ENCODE peak calls at places on chromosome 20, in ten cellular contexts. Q, B, G, O, D, I, J, P, R and H are unnamed samples.
A peak's percentile ranks its signal among the peaks of the same experiment; 100 is the strongest.

GRCh38 chr20:47173596-47174216 is 182.8 kb downstream of the ZMYND8 start:
- DNase-seq in Q (no peak), B (no peak), G (no peak), O (no peak), D (no peak), I (no peak), J (no peak), P (no peak), R (no peak), H (no peak)

GRCh38 chr20:10228330-10228729 is 9.7 kb downstream of the SNAP25 start:
- DNase-seq in Q (no peak), B (peak; percentile 91), G (no peak), O (no peak), D (peak; percentile 89), I (no peak), J (no peak), P (no peak), R (no peak), H (no peak)

GRCh38 chr20:23585808-23586734 is 17.8 kb upstream of the CST9L start:
- DNase-seq in Q (no peak), B (no peak), G (no peak), O (no peak), D (peak; percentile 16), I (no peak), J (no peak), P (no peak), R (no peak), H (no peak)

GRCh38 chr20:38186788-38187221 is 21.7 kb upstream of the TGM2 start:
- DNase-seq in Q (no peak), B (no peak), G (no peak), O (no peak), D (peak; percentile 90), I (peak; percentile 78), J (no peak), P (no peak), R (no peak), H (no peak)

GRCh38 chr20:645318-646106 is 7.5 kb downstream of the SRXN1 start:
- DNase-seq in Q (no peak), B (peak; percentile 18), G (peak; percentile 80), O (peak; percentile 86), D (peak; percentile 39), I (no peak), J (peak; percentile 71), P (peak; percentile 84), R (peak; percentile 55), H (peak; percentile 91)

GRCh38 chr20:37943501-37944455 is 40.9 kb downstream of the VSTM2L start:
- DNase-seq in Q (no peak), B (no peak), G (no peak), O (no peak), D (no peak), I (peak; percentile 88), J (no peak), P (no peak), R (no peak), H (no peak)

GRCh38 chr20:25199473-25200265 is 4.2 kb downstream of the ENTPD6 start:
- DNase-seq in Q (no peak), B (no peak), G (no peak), O (no peak), D (no peak), I (no peak), J (no peak), P (no peak), R (no peak), H (no peak)

GRCh38 chr20:44832724-44833123 is 22.4 kb upstream of the RIMS4 start:
- DNase-seq in Q (no peak), B (no peak), G (no peak), O (no peak), D (peak; percentile 26), I (no peak), J (no peak), P (no peak), R (no peak), H (no peak)

GRCh38 chr20:30485331-30486102 is 771.9 kb upstream of the DEFB115 start:
- DNase-seq in Q (no peak), B (no peak), G (no peak), O (no peak), D (no peak), I (peak; percentile 80), J (no peak), P (no peak), R (no peak), H (no peak)

GRCh38 chr20:32528905-32529670 is 56.0 kb downstream of the NOL4L start:
- DNase-seq in Q (no peak), B (no peak), G (no peak), O (no peak), D (no peak), I (peak; percentile 67), J (no peak), P (no peak), R (no peak), H (no peak)

GRCh38 chr20:60816901-60817300 is 435.2 kb upstream of the CDH4 start:
- DNase-seq in Q (no peak), B (no peak), G (no peak), O (no peak), D (no peak), I (no peak), J (no peak), P (no peak), R (no peak), H (no peak)

GRCh38 chr20:45934046-45934586 is 367 bp upstream of the PCIF1 start:
- DNase-seq in Q (no peak), B (peak; percentile 48), G (peak; percentile 72), O (peak; percentile 72), D (no peak), I (peak; percentile 87), J (peak; percentile 70), P (peak; percentile 54), R (peak; percentile 62), H (no peak)

GRCh38 chr20:37622728-37623127 is 71.1 kb upstream of the CTNNBL1 start:
- DNase-seq in Q (no peak), B (no peak), G (no peak), O (peak; percentile 21), D (no peak), I (no peak), J (no peak), P (no peak), R (no peak), H (no peak)

GRCh38 chr20:62246872-62247652 is 8.7 kb downstream of the OSBPL2 start:
- DNase-seq in Q (no peak), B (peak; percentile 77), G (no peak), O (no peak), D (no peak), I (no peak), J (peak; percentile 66), P (no peak), R (no peak), H (no peak)

GRCh38 chr20:35305682-35306556 is 13.7 kb upstream of the FAM83C start:
- DNase-seq in Q (no peak), B (no peak), G (peak; percentile 84), O (no peak), D (peak; percentile 99), I (peak; percentile 100), J (no peak), P (peak; percentile 33), R (no peak), H (no peak)

GRCh38 chr20:33657704-33658095 is 4.4 kb upstream of the C20orf144 start:
- DNase-seq in Q (no peak), B (no peak), G (no peak), O (no peak), D (no peak), I (peak; percentile 85), J (peak; percentile 9), P (no peak), R (no peak), H (no peak)

GRCh38 chr20:34365765-34366213 is 2.7 kb downstream of the ITCH start:
- DNase-seq in Q (no peak), B (no peak), G (peak; percentile 50), O (no peak), D (no peak), I (peak; percentile 47), J (no peak), P (no peak), R (no peak), H (no peak)

GRCh38 chr20:32966881-32967781 is 37.1 kb downstream of the SUN5 start:
- DNase-seq in Q (peak; percentile 69), B (no peak), G (peak; percentile 45), O (no peak), D (no peak), I (peak; percentile 75), J (no peak), P (no peak), R (no peak), H (no peak)

GRCh38 chr20:41657655-41658054 is 39.5 kb upstream of the CHD6 start:
- DNase-seq in Q (no peak), B (no peak), G (no peak), O (no peak), D (no peak), I (no peak), J (no peak), P (no peak), R (no peak), H (no peak)

GRCh38 chr20:20743511-20744169 is 31.2 kb upstream of the RALGAPA2 start:
- DNase-seq in Q (no peak), B (no peak), G (no peak), O (peak; percentile 83), D (peak; percentile 8), I (no peak), J (peak; percentile 82), P (no peak), R (peak; percentile 87), H (peak; percentile 60)

GRCh38 chr20:50772418-50773185 is 22.3 kb upstream of the BCAS4 start:
- DNase-seq in Q (no peak), B (no peak), G (no peak), O (no peak), D (no peak), I (peak; percentile 64), J (no peak), P (no peak), R (no peak), H (no peak)

GRCh38 chr20:19947611-19948264 is 69.4 kb upstream of the NAA20 start:
- DNase-seq in Q (no peak), B (no peak), G (no peak), O (no peak), D (peak; percentile 33), I (no peak), J (no peak), P (no peak), R (no peak), H (no peak)

GRCh38 chr20:23228912-23229311 is 121.7 kb upstream of the NXT1 start:
- DNase-seq in Q (no peak), B (no peak), G (no peak), O (no peak), D (no peak), I (no peak), J (no peak), P (no peak), R (no peak), H (no peak)

GRCh38 chr20:49700411-49701185 is 13.1 kb downstream of the B4GALT5 start:
- DNase-seq in Q (no peak), B (no peak), G (no peak), O (no peak), D (peak; percentile 85), I (peak; percentile 75), J (no peak), P (no peak), R (no peak), H (no peak)

GRCh38 chr20:35699127-35699913 is at the start of the genes NFS1 and ROMO1:
- DNase-seq in Q (peak; percentile 77), B (peak; percentile 33), G (peak; percentile 91), O (peak; percentile 95), D (peak; percentile 59), I (peak; percentile 97), J (peak; percentile 87), P (peak; percentile 91), R (peak; percentile 87), H (peak; percentile 81)

GRCh38 chr20:47432251-47433210 is 69.2 kb upstream of the NCOA3 start:
- DNase-seq in Q (no peak), B (no peak), G (no peak), O (no peak), D (peak; percentile 87), I (peak; percentile 99), J (no peak), P (no peak), R (no peak), H (no peak)

GRCh38 chr20:5156670-5157448 is 30.1 kb downstream of the CDS2 start:
- DNase-seq in Q (no peak), B (no peak), G (no peak), O (no peak), D (no peak), I (no peak), J (no peak), P (no peak), R (no peak), H (no peak)

GRCh38 chr20:56091635-56092180 is 86.4 kb upstream of the CBLN4 start:
- DNase-seq in Q (no peak), B (no peak), G (no peak), O (no peak), D (peak; percentile 44), I (no peak), J (no peak), P (no peak), R (no peak), H (no peak)